ENCODE peak calls at places on chromosomes 4 and X, in four cellular contexts. J is HFFc6, C is MCF 10A, Y is spleen. L is an unnamed sample.

GRCh38 chr4:189660737-189661330 is 279.8 kb upstream of the FRG1 start:
- DNase-seq in J (no peak), C (no peak), Y (no peak), L (no peak)

GRCh38 chrX:43882294-43882681 is at the start of gene MAOB:
- DNase-seq in J (no peak), C (peak; percentile 21), Y (no peak), L (peak; percentile 10)

GRCh38 chr4:144574004-144574403 is 72.0 kb upstream of the HHIP start:
- DNase-seq in J (no peak), C (no peak), Y (no peak), L (no peak)

GRCh38 chr4:2077537-2078460 is 18.7 kb downstream of the NAT8L start:
- DNase-seq in J (no peak), C (no peak), Y (peak; percentile 54), L (no peak)

GRCh38 chr4:122914292-122914904 is 8.0 kb downstream of the NUDT6 start:
- DNase-seq in J (peak; percentile 58), C (peak; percentile 43), Y (no peak), L (peak; percentile 16)

GRCh38 chr4:121693450-121693849 is 3.3 kb downstream of the ANXA5 start:
- DNase-seq in J (no peak), C (no peak), Y (no peak), L (no peak)

GRCh38 chr4:151659631-151660030 is 101.2 kb downstream of the GATB start:
- DNase-seq in J (no peak), C (no peak), Y (no peak), L (no peak)

GRCh38 chrX:46978341-46979291 is 66.4 kb downstream of the JADE3 start:
- DNase-seq in J (peak; percentile 58), C (peak; percentile 86), Y (peak; percentile 89), L (peak; percentile 66)

GRCh38 chr4:34108456-34108855 is 2135.9 kb downstream of the ARAP2 start:
- DNase-seq in J (no peak), C (no peak), Y (no peak), L (no peak)

GRCh38 chr4:82739292-82740190 is 59.1 kb downstream of the SCD5 start:
- DNase-seq in J (peak; percentile 15), C (peak; percentile 68), Y (peak; percentile 88), L (peak; percentile 97)

GRCh38 chr4:23934915-23935314 is 45.1 kb upstream of the PPARGC1A start:
- DNase-seq in J (no peak), C (peak; percentile 96), Y (no peak), L (no peak)

GRCh38 chr4:175166020-175166419 is 247.9 kb downstream of the ADAM29 start:
- DNase-seq in J (no peak), C (peak; percentile 17), Y (no peak), L (no peak)

GRCh38 chr4:79445371-79445781 is 37.3 kb upstream of the GK2 start:
- DNase-seq in J (no peak), C (no peak), Y (no peak), L (no peak)

GRCh38 chr4:10003666-10004065 is 17.6 kb downstream of the SLC2A9 start:
- DNase-seq in J (no peak), C (no peak), Y (no peak), L (no peak)

GRCh38 chr4:1767770-1768366 is 25.2 kb upstream of the FGFR3 start:
- DNase-seq in J (no peak), C (no peak), Y (no peak), L (peak; percentile 72)

GRCh38 chr4:76002176-76002575 is 5.1 kb downstream of the CXCL9 start:
- DNase-seq in J (no peak), C (peak; percentile 53), Y (no peak), L (no peak)

GRCh38 chr4:60729194-60729593 is 470.9 kb upstream of the ADGRL3 start:
- DNase-seq in J (peak; percentile 16), C (no peak), Y (no peak), L (no peak)

GRCh38 chr4:156732634-156733033 is 239.0 kb downstream of the PDGFC start:
- DNase-seq in J (no peak), C (no peak), Y (no peak), L (no peak)

GRCh38 chr4:10746371-10747143 is 62.0 kb upstream of the CLNK start:
- DNase-seq in J (no peak), C (no peak), Y (no peak), L (no peak)

GRCh38 chrX:50579955-50580354 is 109.3 kb upstream of the DGKK start:
- DNase-seq in J (peak; percentile 38), C (peak; percentile 79), Y (no peak), L (peak; percentile 39)

GRCh38 chr4:183770900-183771299 is 111.8 kb downstream of the TRAPPC11 start:
- DNase-seq in J (no peak), C (no peak), Y (no peak), L (no peak)

GRCh38 chrX:65697915-65698796 is 30.7 kb downstream of the MSN start:
- DNase-seq in J (peak; percentile 4), C (no peak), Y (peak; percentile 92), L (peak; percentile 47)

GRCh38 chr4:150570862-150571261 is 11.1 kb upstream of the MAB21L2 start:
- DNase-seq in J (no peak), C (no peak), Y (no peak), L (no peak)

GRCh38 chrX:1600406-1601050 is 9.1 kb downstream of the AKAP17A start:
- DNase-seq in J (no peak), C (no peak), Y (peak; percentile 66), L (no peak)

GRCh38 chr4:119100640-119101039 is 35.0 kb upstream of the MYOZ2 start:
- DNase-seq in J (no peak), C (no peak), Y (no peak), L (no peak)

GRCh38 chr4:127204326-127204725 is 428.4 kb upstream of the INTU start:
- DNase-seq in J (no peak), C (no peak), Y (no peak), L (no peak)

GRCh38 chr4:102477657-102478056 is 23.5 kb upstream of the NFKB1 start:
- DNase-seq in J (peak; percentile 27), C (peak; percentile 17), Y (no peak), L (no peak)

GRCh38 chr4:35934370-35934981 is 309.8 kb downstream of the ARAP2 start:
- DNase-seq in J (peak; percentile 28), C (peak; percentile 48), Y (no peak), L (no peak)
- TF ChIP-seq CTCF in J (peak; percentile 84), C (peak; percentile 58), Y (peak; percentile 47), L (peak; percentile 81)

GRCh38 chrX:115330498-115331138 is 41.1 kb downstream of the LUZP4 start:
- DNase-seq in J (peak; percentile 40), C (peak; percentile 70), Y (no peak), L (peak; percentile 19)
- TF ChIP-seq CTCF in J (peak; percentile 85), C (peak; percentile 71), Y (peak; percentile 62), L (peak; percentile 67)

DNA sequence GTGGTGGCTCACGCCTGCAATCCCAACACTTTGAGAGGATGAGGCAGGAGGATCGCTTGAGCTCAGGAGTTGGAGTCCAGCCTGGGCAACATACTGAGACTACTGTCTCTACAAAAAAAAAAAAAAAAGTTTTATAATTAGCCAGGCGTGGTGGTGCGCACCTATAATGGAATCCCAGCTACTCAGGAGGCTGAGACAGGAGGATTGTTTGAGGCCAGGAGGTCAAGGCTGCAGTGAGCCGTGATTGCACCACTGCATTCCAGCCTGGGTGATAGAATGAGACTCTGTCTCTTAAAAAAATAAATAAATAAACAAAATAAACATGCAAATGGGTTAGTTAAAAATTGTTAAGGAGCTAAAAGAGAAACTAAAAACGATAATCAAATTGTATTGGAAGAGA is 7.7 kb downstream of the GLOD5 start:
- DNase-seq in J (no peak), C (no peak), Y (no peak), L (no peak)
- TF ChIP-seq CTCF in J (no peak), C (no peak), Y (no peak), L (no peak)

GRCh38 chr4:17958185-17958584 is 63.4 kb downstream of the LCORL start:
- DNase-seq in J (peak; percentile 29), C (no peak), Y (no peak), L (no peak)

GRCh38 chr4:17957689-17958088 is 63.9 kb downstream of the LCORL start:
- DNase-seq in J (peak; percentile 6), C (no peak), Y (no peak), L (no peak)

GRCh38 chr4:17962171-17962570 is 59.4 kb downstream of the LCORL start:
- DNase-seq in J (peak; percentile 3), C (no peak), Y (no peak), L (no peak)

GRCh38 chr4:17956245-17956644 is 65.3 kb downstream of the LCORL start:
- DNase-seq in J (no peak), C (no peak), Y (no peak), L (no peak)

DNA sequence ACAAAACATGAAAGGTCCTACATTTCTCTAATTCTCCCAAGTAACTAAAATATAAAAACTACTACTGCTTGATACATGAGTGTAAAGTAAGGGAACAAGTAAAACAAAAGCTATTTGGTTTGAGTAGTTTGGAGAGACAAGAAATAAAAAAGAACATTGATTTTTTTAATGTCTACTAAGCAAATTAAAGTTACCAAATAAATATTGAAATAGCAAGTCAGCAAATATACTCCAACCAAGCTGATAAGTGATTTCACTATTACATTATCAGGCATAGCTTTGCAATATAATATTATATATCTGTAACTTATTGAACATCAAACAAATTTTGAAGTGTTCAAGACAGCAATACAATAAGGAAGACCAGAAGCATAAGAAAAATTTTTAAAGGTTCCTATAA is 60.3 kb downstream of the LCORL start:
- DNase-seq in J (no peak), C (no peak), Y (no peak), L (no peak)
- TF ChIP-seq CTCF in J (no peak), C (no peak), Y (no peak), L (no peak)

GRCh38 chr4:111475696-111476095 is 669.6 kb upstream of the FAM241A start:
- DNase-seq in J (no peak), C (no peak), Y (no peak), L (no peak)

DNA sequence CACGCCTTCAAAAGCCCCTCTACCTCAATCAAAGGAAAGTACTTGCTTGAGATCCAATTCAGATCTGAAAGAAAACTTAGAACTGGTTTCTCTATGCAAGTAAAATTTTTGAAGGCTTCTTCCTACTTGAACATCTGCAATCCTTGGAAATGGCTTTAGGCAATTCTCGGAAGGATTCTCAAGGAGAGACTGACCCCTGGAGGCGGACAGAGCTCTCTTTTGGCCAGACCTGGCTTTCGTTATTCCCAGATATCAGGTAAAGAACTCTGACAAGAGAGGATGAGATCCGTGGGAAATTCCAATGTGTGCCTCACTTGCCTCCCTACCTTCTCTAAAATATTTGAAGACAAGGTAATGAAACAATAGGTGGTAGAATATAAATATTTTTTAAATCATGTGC is 670.3 kb upstream of the FAM241A start:
- DNase-seq in J (no peak), C (peak; percentile 52), Y (no peak), L (peak; percentile 61)
- TF ChIP-seq CTCF in J (peak; percentile 54), C (peak; percentile 25), Y (no peak), L (peak; percentile 25)

DNA sequence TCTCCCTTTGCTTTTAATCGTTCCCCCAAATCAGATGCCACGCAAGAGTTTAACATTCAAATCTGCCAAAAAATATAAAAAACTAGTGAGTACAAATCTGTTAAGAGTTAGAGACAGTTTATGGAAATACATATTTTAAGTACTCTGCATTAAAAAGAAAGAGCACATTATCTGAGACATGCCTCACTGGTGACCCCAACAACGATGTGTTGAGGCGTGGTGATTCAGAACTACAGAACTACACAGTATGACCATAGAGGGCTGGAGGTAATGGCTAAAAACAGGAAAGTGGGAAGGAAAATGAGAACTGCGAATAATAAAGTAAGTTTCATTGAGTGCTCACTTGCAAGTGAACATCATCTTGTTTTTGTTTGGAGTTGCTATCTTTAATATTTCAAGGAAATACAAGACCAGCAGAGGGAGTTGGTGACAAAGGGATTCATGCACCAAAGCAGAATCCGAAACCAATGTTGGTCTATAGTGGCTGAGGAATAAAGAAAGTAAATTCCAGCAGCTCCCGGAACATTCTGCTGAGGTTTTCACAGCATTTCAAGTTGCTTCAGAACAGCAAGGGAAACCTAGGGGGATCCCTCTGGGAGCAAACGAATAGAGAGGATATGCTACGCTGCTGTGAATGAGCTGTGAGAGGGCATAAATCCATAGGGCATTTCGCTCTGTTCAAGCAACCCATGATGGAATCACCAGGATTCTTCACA is 92.2 kb downstream of the DCHS2 start:
- DNase-seq in J (no peak), C (peak; percentile 54), Y (no peak), L (no peak)
- TF ChIP-seq CTCF in J (peak; percentile 43), C (peak; percentile 46), Y (no peak), L (no peak)